ENCODE peak calls at places on chromosomes 7 and 10, in six cellular contexts. One of them, this sample, is unnamed.

GRCh38 chr7:157010588-157011332 is at the start of gene MNX1:
- DNase-seq in astrocyte of the spinal cord: no peak
- DNase-seq in endothelial cell: peak; percentile 78
- DNase-seq in HCT116: peak; percentile 54
- DNase-seq in GM20000: peak; percentile 98
- DNase-seq in neural crest cell: peak; percentile 55
- DNase-seq in this sample: peak; percentile 63

GRCh38 chr7:155763721-155764431 is 48.4 kb downstream of the SHH start:
- DNase-seq in astrocyte of the spinal cord: peak; percentile 80
- DNase-seq in neural crest cell: no peak
- DNase-seq in GM20000: peak; percentile 66
- DNase-seq in HCT116: no peak
- DNase-seq in endothelial cell: peak; percentile 33
- DNase-seq in this sample: peak; percentile 80

GRCh38 chr7:43666938-43667337 is 62.4 kb downstream of the COA1 start:
- DNase-seq in astrocyte of the spinal cord: no peak
- DNase-seq in GM20000: no peak
- DNase-seq in endothelial cell: no peak
- DNase-seq in HCT116: no peak
- DNase-seq in neural crest cell: no peak
- DNase-seq in this sample: no peak

GRCh38 chr7:99128076-99128950 is 15.6 kb downstream of the SMURF1 start:
- DNase-seq in GM20000: no peak
- DNase-seq in endothelial cell: no peak
- DNase-seq in astrocyte of the spinal cord: no peak
- DNase-seq in neural crest cell: no peak
- DNase-seq in HCT116: no peak
- DNase-seq in this sample: no peak

GRCh38 chr7:48299580-48300169 is 128.4 kb downstream of the ABCA13 start:
- DNase-seq in astrocyte of the spinal cord: peak; percentile 76
- DNase-seq in HCT116: peak; percentile 28
- DNase-seq in GM20000: peak; percentile 58
- DNase-seq in neural crest cell: peak; percentile 74
- DNase-seq in endothelial cell: peak; percentile 72
- DNase-seq in this sample: peak; percentile 69

GRCh38 chr7:38316733-38317360 is 43.4 kb upstream of the TARP start:
- DNase-seq in GM20000: no peak
- DNase-seq in astrocyte of the spinal cord: no peak
- DNase-seq in HCT116: no peak
- DNase-seq in endothelial cell: no peak
- DNase-seq in neural crest cell: no peak
- DNase-seq in this sample: no peak

GRCh38 chr10:131652416-131652815 is 248.4 kb upstream of the PPP2R2D start:
- DNase-seq in GM20000: no peak
- DNase-seq in HCT116: no peak
- DNase-seq in astrocyte of the spinal cord: no peak
- DNase-seq in endothelial cell: no peak
- DNase-seq in neural crest cell: no peak
- DNase-seq in this sample: no peak

GRCh38 chr7:51316666-51317581 is at the start of gene COBL:
- DNase-seq in endothelial cell: peak; percentile 17
- DNase-seq in astrocyte of the spinal cord: no peak
- DNase-seq in GM20000: peak; percentile 43
- DNase-seq in HCT116: no peak
- DNase-seq in neural crest cell: peak; percentile 10
- DNase-seq in this sample: no peak

GRCh38 chr10:66983482-66983818 is 57.6 kb downstream of the LRRTM3 start:
- DNase-seq in endothelial cell: no peak
- DNase-seq in HCT116: no peak
- DNase-seq in astrocyte of the spinal cord: no peak
- DNase-seq in GM20000: no peak
- DNase-seq in neural crest cell: no peak
- DNase-seq in this sample: no peak

GRCh38 chr7:105125745-105126144 is 111.7 kb downstream of the KMT2E start:
- DNase-seq in endothelial cell: no peak
- DNase-seq in HCT116: no peak
- DNase-seq in neural crest cell: no peak
- DNase-seq in astrocyte of the spinal cord: no peak
- DNase-seq in GM20000: no peak
- DNase-seq in this sample: no peak

GRCh38 chr10:71970331-71970730 is 6.1 kb downstream of the CHST3 start:
- DNase-seq in astrocyte of the spinal cord: peak; percentile 37
- DNase-seq in neural crest cell: no peak
- DNase-seq in endothelial cell: peak; percentile 53
- DNase-seq in GM20000: no peak
- DNase-seq in HCT116: no peak
- DNase-seq in this sample: no peak
- TF ChIP-seq CTCF in astrocyte of the spinal cord: peak; percentile 36
- TF ChIP-seq CTCF in neural crest cell: peak; percentile 42
- TF ChIP-seq CTCF in endothelial cell: no peak
- TF ChIP-seq CTCF in GM20000: no peak
- TF ChIP-seq CTCF in HCT116: peak; percentile 43
- TF ChIP-seq CTCF in this sample: no peak

GRCh38 chr10:94706089-94706488 is 22.6 kb downstream of the CYP2C18 start:
- DNase-seq in GM20000: no peak
- DNase-seq in neural crest cell: no peak
- DNase-seq in astrocyte of the spinal cord: no peak
- DNase-seq in endothelial cell: no peak
- DNase-seq in HCT116: no peak
- DNase-seq in this sample: no peak
- TF ChIP-seq CTCF in GM20000: no peak
- TF ChIP-seq CTCF in neural crest cell: no peak
- TF ChIP-seq CTCF in astrocyte of the spinal cord: no peak
- TF ChIP-seq CTCF in endothelial cell: no peak
- TF ChIP-seq CTCF in HCT116: no peak
- TF ChIP-seq CTCF in this sample: no peak

GRCh38 chr7:111460695-111461094 is 101.6 kb downstream of the IMMP2L start:
- DNase-seq in endothelial cell: no peak
- DNase-seq in HCT116: no peak
- DNase-seq in GM20000: no peak
- DNase-seq in astrocyte of the spinal cord: no peak
- DNase-seq in neural crest cell: no peak
- DNase-seq in this sample: no peak
- TF ChIP-seq CTCF in endothelial cell: no peak
- TF ChIP-seq CTCF in HCT116: no peak
- TF ChIP-seq CTCF in GM20000: no peak
- TF ChIP-seq CTCF in astrocyte of the spinal cord: no peak
- TF ChIP-seq CTCF in neural crest cell: no peak
- TF ChIP-seq CTCF in this sample: no peak

GRCh38 chr7:141220263-141220662 is 146.4 kb downstream of the TMEM178B start:
- DNase-seq in neural crest cell: no peak
- DNase-seq in astrocyte of the spinal cord: no peak
- DNase-seq in endothelial cell: no peak
- DNase-seq in GM20000: no peak
- DNase-seq in HCT116: peak; percentile 7
- DNase-seq in this sample: peak; percentile 4

GRCh38 chr7:141218941-141219340 is 145.1 kb downstream of the TMEM178B start:
- DNase-seq in endothelial cell: no peak
- DNase-seq in GM20000: no peak
- DNase-seq in astrocyte of the spinal cord: no peak
- DNase-seq in neural crest cell: no peak
- DNase-seq in HCT116: no peak
- DNase-seq in this sample: no peak

GRCh38 chr7:141225916-141226618 is 152.2 kb downstream of the TMEM178B start:
- DNase-seq in HCT116: no peak
- DNase-seq in endothelial cell: no peak
- DNase-seq in neural crest cell: no peak
- DNase-seq in astrocyte of the spinal cord: no peak
- DNase-seq in GM20000: no peak
- DNase-seq in this sample: no peak

GRCh38 chr7:141217938-141218337 is 144.1 kb downstream of the TMEM178B start:
- DNase-seq in GM20000: no peak
- DNase-seq in endothelial cell: no peak
- DNase-seq in neural crest cell: no peak
- DNase-seq in HCT116: no peak
- DNase-seq in astrocyte of the spinal cord: no peak
- DNase-seq in this sample: no peak

GRCh38 chr7:141221007-141221612 is 147.2 kb downstream of the TMEM178B start:
- DNase-seq in HCT116: no peak
- DNase-seq in GM20000: no peak
- DNase-seq in astrocyte of the spinal cord: peak; percentile 8
- DNase-seq in endothelial cell: peak; percentile 38
- DNase-seq in neural crest cell: no peak
- DNase-seq in this sample: peak; percentile 5
- TF ChIP-seq CTCF in HCT116: no peak
- TF ChIP-seq CTCF in GM20000: no peak
- TF ChIP-seq CTCF in astrocyte of the spinal cord: no peak
- TF ChIP-seq CTCF in endothelial cell: no peak
- TF ChIP-seq CTCF in neural crest cell: no peak
- TF ChIP-seq CTCF in this sample: no peak

DNA sequence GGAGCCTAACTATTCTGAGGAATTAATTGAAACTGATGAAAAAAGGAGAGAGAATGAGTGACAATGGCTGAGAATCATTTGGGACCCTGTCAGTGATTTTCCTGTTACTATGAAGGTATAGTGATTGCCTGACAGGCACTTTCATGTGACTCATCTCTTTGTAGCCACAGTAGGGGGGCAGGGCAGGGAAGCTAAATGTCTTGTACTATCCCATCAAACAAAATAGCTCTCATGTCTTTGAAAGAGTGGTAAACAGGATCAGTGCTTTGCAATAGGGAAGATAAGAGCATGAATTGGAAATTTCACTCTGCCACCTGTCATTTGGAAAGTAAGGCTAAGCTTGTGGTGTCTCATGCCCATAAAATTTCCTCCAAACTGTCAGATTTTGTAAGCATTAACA is 94.5 kb upstream of the GSDME start:
- DNase-seq in GM20000: no peak
- DNase-seq in neural crest cell: no peak
- DNase-seq in HCT116: no peak
- DNase-seq in endothelial cell: no peak
- DNase-seq in astrocyte of the spinal cord: peak; percentile 41
- DNase-seq in this sample: peak; percentile 76
- TF ChIP-seq CTCF in GM20000: no peak
- TF ChIP-seq CTCF in neural crest cell: no peak
- TF ChIP-seq CTCF in HCT116: no peak
- TF ChIP-seq CTCF in endothelial cell: no peak
- TF ChIP-seq CTCF in astrocyte of the spinal cord: no peak
- TF ChIP-seq CTCF in this sample: no peak